ENCODE peak calls at places on chromosomes 16 and 17, in four cellular contexts. B, G, S and W are unnamed samples.

GRCh38 chr16:82801361-82801760 is 174.6 kb downstream of the CDH13 start:
- DNase-seq in G (peak; percentile 32), S (no peak), B (no peak), W (no peak)

GRCh38 chr16:19517424-19518089 is 4.3 kb downstream of the GDE1 start:
- DNase-seq in B (peak; percentile 22), G (peak; percentile 79), S (no peak), W (no peak)

GRCh38 chr17:12545877-12546513 is 119.7 kb upstream of the MYOCD start:
- DNase-seq in G (no peak), S (no peak), B (peak; percentile 54), W (peak; percentile 42)

GRCh38 chr17:53628011-53628410 is 194.7 kb upstream of the KIF2B start:
- DNase-seq in S (peak; percentile 69), B (peak; percentile 43), G (peak; percentile 47), W (peak; percentile 12)

GRCh38 chr17:73613271-73613941 is 30.8 kb downstream of the SDK2 start:
- DNase-seq in S (no peak), B (no peak), G (no peak), W (no peak)

GRCh38 chr16:87202346-87202745 is 114.8 kb downstream of the C16orf95 start:
- DNase-seq in S (no peak), B (peak; percentile 75), G (no peak), W (no peak)

GRCh38 chr16:1759511-1759910 is 11.8 kb downstream of the NME3 start:
- DNase-seq in G (no peak), S (no peak), B (no peak), W (no peak)

GRCh38 chr17:42900460-42901331 is at the start of gene G6PC1:
- DNase-seq in S (no peak), B (no peak), G (no peak), W (no peak)